ENCODE peak calls at places on chromosomes 2 and 18, in ten cellular contexts. P, U, M, T, O, B, C, L, G and A are unnamed samples.

GRCh38 chr2:176827269-176827668 is 385.3 kb upstream of the HNRNPA3 start:
- DNase-seq in P (no peak), U (no peak), M (no peak), T (no peak), O (no peak), B (no peak), C (no peak), L (no peak), G (no peak), A (no peak)

GRCh38 chr2:30666307-30666874 is 140.9 kb downstream of the CAPN13 start:
- DNase-seq in P (no peak), U (no peak), M (peak; percentile 99), T (peak; percentile 98), O (peak; percentile 37), B (no peak), C (no peak), L (peak; percentile 96), G (no peak), A (no peak)

GRCh38 chr2:181589779-181590178 is 67.1 kb downstream of the CERKL start:
- DNase-seq in P (no peak), U (no peak), M (no peak), T (no peak), O (no peak), B (no peak), C (no peak), L (no peak), G (no peak), A (no peak)

GRCh38 chr2:230541934-230542380 is 126.0 kb downstream of the SP100 start:
- DNase-seq in P (no peak), U (no peak), M (peak; percentile 7), T (peak; percentile 32), O (no peak), B (no peak), C (no peak), L (no peak), G (no peak), A (no peak)

GRCh38 chr2:239876948-239877289 is 148.2 kb downstream of the NDUFA10 start:
- DNase-seq in P (no peak), U (no peak), M (no peak), T (no peak), O (no peak), B (no peak), C (no peak), L (no peak), G (no peak), A (no peak)

GRCh38 chr2:29844713-29845320 is 76.6 kb downstream of the ALK start:
- DNase-seq in P (no peak), U (no peak), M (no peak), T (peak; percentile 30), O (no peak), B (no peak), C (no peak), L (no peak), G (no peak), A (no peak)

GRCh38 chr2:135150711-135151110 is 98.6 kb downstream of the RAB3GAP1 start:
- DNase-seq in P (no peak), U (no peak), M (no peak), T (no peak), O (no peak), B (no peak), C (no peak), L (no peak), G (no peak), A (no peak)

GRCh38 chr18:49621851-49622351 is 60.0 kb downstream of the LIPG start:
- DNase-seq in P (no peak), U (no peak), M (no peak), T (no peak), O (no peak), B (no peak), C (no peak), L (no peak), G (no peak), A (no peak)

GRCh38 chr18:45621068-45621511 is 5.8 kb downstream of the SLC14A2 start:
- DNase-seq in P (no peak), U (peak; percentile 16), M (peak; percentile 44), T (peak; percentile 25), O (peak; percentile 48), B (peak; percentile 10), C (no peak), L (no peak), G (peak; percentile 68), A (peak; percentile 70)

GRCh38 chr2:234425923-234426603 is 70.8 kb downstream of the ARL4C start:
- DNase-seq in P (no peak), U (peak; percentile 77), M (no peak), T (no peak), O (no peak), B (peak; percentile 76), C (no peak), L (no peak), G (no peak), A (peak; percentile 70)

DNA sequence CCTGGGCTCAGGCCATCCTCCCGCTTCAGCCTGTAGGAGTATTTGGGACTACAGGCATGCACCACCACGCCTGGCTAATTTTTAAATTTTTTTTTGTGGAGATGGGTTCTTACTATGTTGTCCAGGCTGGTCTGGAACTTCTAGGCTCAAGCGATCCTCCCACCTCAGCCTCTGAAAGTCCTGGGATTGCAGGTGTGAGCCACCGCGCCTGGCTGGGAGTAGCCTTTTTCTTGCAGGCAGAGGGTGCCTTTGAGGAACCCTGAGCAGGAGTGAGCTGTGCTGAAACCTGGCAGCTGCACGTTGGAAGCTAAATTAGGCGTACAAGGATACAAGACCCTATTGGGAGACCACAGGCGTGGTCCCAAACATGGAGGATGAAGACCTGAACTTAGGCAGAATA is 8.0 kb downstream of the CTDSP1 start:
- DNase-seq in P (no peak), U (no peak), M (no peak), T (no peak), O (no peak), B (no peak), C (no peak), L (no peak), G (no peak), A (peak; percentile 60)
- H3K27ac ChIP-seq in P (peak overlapping the region; percentile 95), U (peak overlapping the region; percentile 91), M (no peak overlapping the region), T (no peak overlapping the region), O (peak overlapping the region; percentile 93), B (no peak overlapping the region), C (no peak overlapping the region), L (no peak overlapping the region), G (no peak overlapping the region), A (no peak overlapping the region)

GRCh38 chr2:112831380-112831930 is 5.1 kb downstream of the IL1B start:
- DNase-seq in P (no peak), U (no peak), M (no peak), T (no peak), O (no peak), B (no peak), C (no peak), L (no peak), G (peak; percentile 63), A (no peak)
- H3K27ac ChIP-seq in P (no peak overlapping the region), U (no peak overlapping the region), M (no peak overlapping the region), T (no peak overlapping the region), O (no peak overlapping the region), B (no peak overlapping the region), C (no peak overlapping the region), L (no peak overlapping the region), G (no peak overlapping the region), A (no peak overlapping the region)

GRCh38 chr2:226904592-226904991 is 68.7 kb downstream of the RHBDD1 start:
- DNase-seq in P (no peak), U (no peak), M (no peak), T (no peak), O (no peak), B (no peak), C (no peak), L (no peak), G (no peak), A (no peak)

GRCh38 chr2:226903179-226903578 is 67.3 kb downstream of the RHBDD1 start:
- DNase-seq in P (no peak), U (no peak), M (peak; percentile 93), T (peak; percentile 89), O (no peak), B (no peak), C (no peak), L (peak; percentile 67), G (peak; percentile 59), A (no peak)

GRCh38 chr2:226905718-226906438 is 70.0 kb downstream of the RHBDD1 start:
- DNase-seq in P (no peak), U (no peak), M (no peak), T (no peak), O (no peak), B (no peak), C (no peak), L (no peak), G (no peak), A (no peak)

GRCh38 chr2:226898925-226899324 is 63.1 kb downstream of the RHBDD1 start:
- DNase-seq in P (no peak), U (no peak), M (no peak), T (no peak), O (no peak), B (no peak), C (no peak), L (no peak), G (no peak), A (no peak)

DNA sequence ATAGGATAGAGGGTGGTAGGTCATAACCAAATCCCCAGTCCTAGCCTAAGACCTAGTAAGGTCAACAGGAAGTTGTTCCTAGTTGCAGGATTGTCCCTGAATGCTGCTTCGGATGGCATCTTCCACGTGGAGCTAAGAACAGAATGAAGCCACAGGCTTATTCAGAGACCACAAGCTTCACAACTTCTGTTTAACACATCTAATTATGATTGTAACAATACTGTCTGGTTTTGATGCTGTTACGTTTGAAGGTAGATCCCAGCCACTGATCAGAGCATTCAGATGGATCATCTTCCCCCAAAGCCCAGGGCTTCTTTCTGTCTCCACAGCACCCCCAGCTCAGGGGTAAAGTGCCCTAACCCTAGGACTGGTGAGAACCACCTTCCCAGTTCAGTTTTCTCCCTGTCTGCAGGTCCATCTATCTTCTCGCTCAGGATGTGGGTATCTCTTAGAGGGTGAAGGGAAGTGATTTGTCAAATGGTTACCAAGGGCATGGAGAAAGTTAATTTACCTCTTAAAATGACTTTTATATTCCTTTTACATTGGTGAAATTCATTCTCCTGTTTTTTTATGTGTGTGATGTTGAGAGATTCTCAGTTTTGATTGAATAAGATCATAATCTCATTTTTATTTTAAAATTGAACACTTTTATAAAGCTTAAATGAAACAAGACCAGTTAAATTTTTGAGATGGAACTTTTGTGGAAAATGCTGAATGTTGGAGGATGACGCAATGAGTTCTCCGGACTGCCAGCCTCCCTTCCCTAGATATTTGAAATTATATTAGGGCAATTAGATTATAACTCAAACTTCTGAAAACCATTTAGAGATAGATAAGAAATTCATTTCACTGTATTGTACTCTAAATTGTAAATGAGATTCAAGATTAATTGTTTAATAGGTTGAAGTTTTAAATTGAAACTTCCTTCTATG is 66.5 kb downstream of the RHBDD1 start:
- DNase-seq in P (no peak), U (no peak), M (no peak), T (no peak), O (no peak), B (no peak), C (no peak), L (no peak), G (no peak), A (no peak)
- H3K27ac ChIP-seq in P (no peak overlapping the region), U (no peak overlapping the region), M (peak overlapping the region; percentile 25), T (no peak overlapping the region), O (no peak overlapping the region), B (no peak overlapping the region), C (no peak overlapping the region), L (no peak overlapping the region), G (no peak overlapping the region), A (no peak overlapping the region)

DNA sequence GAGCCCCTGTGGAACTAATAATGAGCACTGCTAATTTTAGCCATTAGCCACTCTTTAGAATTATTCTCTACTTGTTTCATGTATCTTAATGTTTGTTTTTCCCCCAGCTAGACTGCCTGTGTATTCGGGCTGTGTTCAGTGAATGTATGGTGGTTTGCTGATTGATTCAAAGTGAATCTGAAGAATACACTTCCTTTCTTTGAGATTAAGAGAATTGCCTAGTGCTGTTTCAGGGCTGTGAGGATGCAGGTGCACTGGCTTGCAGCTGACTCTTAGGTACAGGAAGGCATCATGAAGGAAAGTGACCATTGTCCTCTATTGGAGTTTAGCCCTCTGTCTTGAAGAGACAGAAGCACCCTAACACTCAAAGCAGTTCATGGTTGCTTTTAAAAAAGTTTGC is 138.7 kb downstream of the CERS6 start:
- DNase-seq in P (no peak), U (no peak), M (no peak), T (no peak), O (no peak), B (no peak), C (no peak), L (no peak), G (no peak), A (no peak)
- H3K27ac ChIP-seq in P (peak overlapping the region; percentile 36), U (no peak overlapping the region), M (no peak overlapping the region), T (no peak overlapping the region), O (no peak overlapping the region), B (no peak overlapping the region), C (no peak overlapping the region), L (no peak overlapping the region), G (no peak overlapping the region), A (no peak overlapping the region)